ENCODE peak calls at places on chromosomes 7 and 10, in nine cellular contexts. G is activated T-helper 9 cell treated with anti-CD3 and anti-CD28 coated beads, Interleukin-2, amount 50 U/mL, for 16 hours; C is germinal center; S is A673; U is activated T-cell treated with anti-CD3 and anti-CD28 coated beads for 1 hour; D is mucosa of descending colon; F is progenitor cell of endocrine pancreas; T is stromal cell of bone marrow; A is GM23248. B is an unnamed sample.

GRCh38 chr7:1742555-1743303 is 72.7 kb downstream of the ELFN1 start:
- DNase-seq in U (peak; percentile 13), F (no peak), S (peak; percentile 60), G (no peak), A (peak; percentile 51), T (no peak), D (peak; percentile 84), C (no peak), B (no peak)

GRCh38 chr7:96837583-96837982 is 127.9 kb upstream of the SEM1 start:
- DNase-seq in F (no peak), C (no peak), D (no peak), S (no peak), A (no peak), G (no peak), T (no peak), U (no peak), B (no peak)

GRCh38 chr7:38628630-38629385 is 2.4 kb downstream of the AMPH start:
- DNase-seq in A (peak; percentile 85), F (no peak), T (peak; percentile 10), D (no peak), U (no peak), G (no peak), S (no peak), C (no peak), B (no peak)

GRCh38 chr7:124840435-124840834 is 74.8 kb upstream of the GPR37 start:
- DNase-seq in T (peak; percentile 1), C (no peak), U (no peak), A (no peak), S (peak; percentile 23), G (no peak), D (no peak), F (no peak), B (no peak)

GRCh38 chr7:3607847-3608246 is 306.8 kb downstream of the SDK1 start:
- DNase-seq in F (no peak), G (no peak), C (no peak), S (no peak), U (no peak), D (no peak), T (no peak), A (no peak), B (no peak)

GRCh38 chr7:91692800-91693199 is 187.7 kb downstream of the MTERF1 start:
- DNase-seq in C (no peak), F (no peak), T (no peak), D (no peak), A (peak; percentile 38), S (no peak), U (no peak), G (no peak), B (no peak)

GRCh38 chr7:42348627-42349026 is 111.6 kb upstream of the GLI3 start:
- DNase-seq in F (no peak), A (no peak), T (no peak), U (no peak), G (no peak), S (no peak), C (no peak), D (no peak), B (no peak)

GRCh38 chr7:131556055-131556911 is at the start of gene PODXL:
- DNase-seq in C (peak; percentile 85), F (peak; percentile 56), G (peak; percentile 26), D (peak; percentile 82), A (peak; percentile 82), S (peak; percentile 74), U (peak; percentile 24), T (no peak), B (no peak)

GRCh38 chr7:123865517-123866117 is 20.6 kb downstream of the HYAL4 start:
- DNase-seq in D (no peak), C (peak; percentile 6), T (peak; percentile 38), A (peak; percentile 66), G (no peak), S (peak; percentile 66), U (peak; percentile 4), F (peak; percentile 17), B (no peak)

GRCh38 chr7:116426428-116427156 is 72.9 kb upstream of the CAV2 start:
- DNase-seq in S (peak; percentile 85), U (no peak), F (no peak), G (no peak), T (peak; percentile 80), A (peak; percentile 88), C (no peak), D (no peak), B (no peak)

GRCh38 chr10:125017547-125018298 is 75.8 kb downstream of the ZRANB1 start:
- DNase-seq in C (no peak), D (peak; percentile 20), F (no peak), G (no peak), T (no peak), A (no peak), S (no peak), U (no peak), B (no peak)

GRCh38 chr10:112593023-112593422 is 146.0 kb downstream of the VTI1A start:
- DNase-seq in D (no peak), F (no peak), S (no peak), T (peak; percentile 14), C (no peak), G (no peak), U (no peak), A (peak; percentile 73), B (no peak)

GRCh38 chr10:102629661-102630614 is 14.3 kb upstream of the TRIM8 start:
- DNase-seq in F (no peak), G (no peak), D (peak; percentile 21), C (no peak), U (no peak), S (no peak), T (no peak), A (peak; percentile 83), B (no peak)

GRCh38 chr7:76057813-76058145 is 9.9 kb downstream of the MDH2 start:
- DNase-seq in U (no peak), G (no peak), S (no peak), A (no peak), C (no peak), T (no peak), F (no peak), D (no peak), B (no peak)

GRCh38 chr10:90674927-90675326 is 182.9 kb downstream of the HTR7 start:
- DNase-seq in D (no peak), U (no peak), S (no peak), C (no peak), T (peak; percentile 83), F (no peak), A (peak; percentile 89), G (no peak), B (no peak)

GRCh38 chr7:20083781-20084180 is 133.4 kb downstream of the MACC1 start:
- DNase-seq in F (no peak), C (no peak), S (no peak), U (no peak), D (no peak), A (peak; percentile 96), T (peak; percentile 54), G (no peak), B (no peak)

GRCh38 chr7:31101544-31101943 is 49.4 kb downstream of the ADCYAP1R1 start:
- DNase-seq in F (no peak), D (no peak), T (no peak), S (no peak), A (no peak), C (no peak), U (no peak), G (no peak), B (peak; percentile 79)

GRCh38 chr10:788796-789748 is 99.6 kb upstream of the DIP2C start:
- DNase-seq in A (peak; percentile 92), C (peak; percentile 41), G (no peak), F (no peak), S (no peak), T (peak; percentile 50), U (no peak), D (peak; percentile 75), B (peak; percentile 93)

GRCh38 chr10:112475565-112476233 is 28.7 kb downstream of the VTI1A start:
- DNase-seq in C (no peak), D (no peak), F (no peak), U (no peak), T (peak; percentile 13), G (no peak), A (peak; percentile 63), S (peak; percentile 64), B (no peak)

GRCh38 chr10:125961743-125962142 is 65.4 kb downstream of the FANK1 start:
- DNase-seq in S (no peak), C (no peak), G (no peak), T (no peak), F (no peak), U (no peak), D (no peak), A (no peak), B (no peak)

GRCh38 chr7:128031901-128032604 is 816 bp upstream of the LRRC4 start:
- DNase-seq in U (peak; percentile 21), G (peak; percentile 33), C (peak; percentile 71), D (peak; percentile 38), S (peak; percentile 92), A (peak; percentile 97), T (peak; percentile 78), F (peak; percentile 44), B (no peak)

GRCh38 chr7:94687810-94688209 is 31.9 kb upstream of the SGCE start:
- DNase-seq in U (no peak), A (peak; percentile 12), F (no peak), G (no peak), C (no peak), S (no peak), T (no peak), D (no peak), B (no peak)

GRCh38 chr7:116577320-116577871 is 52.6 kb downstream of the CAV1 start:
- DNase-seq in A (peak; percentile 61), G (no peak), F (no peak), D (no peak), U (no peak), T (no peak), S (no peak), C (no peak), B (no peak)

GRCh38 chr10:36336315-36336714 is 694.2 kb upstream of the FZD8 start:
- DNase-seq in T (no peak), A (peak; percentile 70), S (no peak), D (no peak), C (no peak), F (no peak), U (no peak), G (no peak), B (no peak)

GRCh38 chr7:98998821-98999725 is 120.7 kb downstream of the TRRAP start:
- DNase-seq in G (no peak), T (no peak), D (no peak), F (no peak), A (no peak), U (no peak), S (no peak), C (no peak), B (peak; percentile 77)

GRCh38 chr7:111027396-111027795 is 63.5 kb upstream of the LRRN3 start:
- DNase-seq in T (no peak), G (no peak), U (no peak), F (no peak), D (no peak), C (no peak), A (no peak), S (no peak), B (no peak)

GRCh38 chr7:95199779-95200558 is 124.4 kb downstream of the PON1 start:
- DNase-seq in U (no peak), A (peak; percentile 62), F (no peak), S (peak; percentile 71), T (peak; percentile 44), G (no peak), C (peak; percentile 2), D (no peak), B (no peak)

GRCh38 chr7:37945336-37945735 is 24.9 kb downstream of the EPDR1 start:
- DNase-seq in C (no peak), D (no peak), U (no peak), T (no peak), S (peak; percentile 9), G (no peak), A (no peak), F (no peak), B (no peak)

GRCh38 chr7:45689011-45689796 is 115.0 kb downstream of the ADCY1 start:
- DNase-seq in A (peak; percentile 72), T (peak; percentile 18), F (no peak), U (no peak), S (no peak), C (no peak), G (no peak), D (peak; percentile 5), B (no peak)

GRCh38 chr10:43105793-43106158 is 28.9 kb downstream of the RET start:
- DNase-seq in T (no peak), G (no peak), F (no peak), D (no peak), U (no peak), S (no peak), A (no peak), C (no peak), B (no peak)

GRCh38 chr10:88994034-88994433 is 3.4 kb downstream of the FAS start:
- DNase-seq in U (no peak), D (no peak), A (peak; percentile 77), G (no peak), F (no peak), T (no peak), C (no peak), S (no peak), B (no peak)